ENCODE peak calls at places on chromosomes 7 and 10, in six cellular contexts. H, B, F, U, I and M are unnamed samples.

GRCh38 chr7:114502454-114503254 is 88.0 kb downstream of the FOXP2 start:
- DNase-seq in H (no peak), B (peak; percentile 31), F (peak; percentile 47), U (no peak), I (no peak), M (peak; percentile 66)

GRCh38 chr7:96311967-96312366 is 9.9 kb downstream of the SLC25A13 start:
- DNase-seq in H (no peak), B (no peak), F (peak; percentile 20), U (no peak), I (no peak), M (no peak)

GRCh38 chr7:123656544-123657303 is 1.1 kb downstream of the LMOD2 start:
- DNase-seq in H (no peak), B (no peak), F (no peak), U (no peak), I (no peak), M (no peak)

GRCh38 chr10:56874950-56875349 is 513.9 kb upstream of the ZWINT start:
- DNase-seq in H (no peak), B (no peak), F (no peak), U (no peak), I (no peak), M (no peak)

GRCh38 chr7:107837145-107837512 is 34.1 kb upstream of the SLC26A3 start:
- DNase-seq in H (no peak), B (no peak), F (no peak), U (no peak), I (no peak), M (no peak)

GRCh38 chr7:50321678-50322077 is 17.2 kb downstream of the IKZF1 start:
- DNase-seq in H (no peak), B (no peak), F (no peak), U (no peak), I (no peak), M (no peak)

GRCh38 chr10:11602919-11603523 is 8.4 kb downstream of the USP6NL start:
- DNase-seq in H (no peak), B (peak; percentile 46), F (peak; percentile 42), U (no peak), I (no peak), M (no peak)

GRCh38 chr10:100510533-100511308 is 8.9 kb downstream of the SEC31B start:
- DNase-seq in H (peak; percentile 52), B (no peak), F (no peak), U (no peak), I (no peak), M (no peak)

GRCh38 chr7:102320601-102321350 is 34.1 kb downstream of the SH2B2 start:
- DNase-seq in H (no peak), B (no peak), F (no peak), U (no peak), I (no peak), M (no peak)

GRCh38 chr10:11462071-11462470 is 149.4 kb downstream of the USP6NL start:
- DNase-seq in H (no peak), B (no peak), F (no peak), U (no peak), I (no peak), M (no peak)

GRCh38 chr10:15216700-15217099 is 48.2 kb upstream of the NMT2 start:
- DNase-seq in H (no peak), B (no peak), F (no peak), U (no peak), I (no peak), M (no peak)

GRCh38 chr7:47725031-47725780 is 143.3 kb upstream of the TNS3 start:
- DNase-seq in H (no peak), B (peak; percentile 45), F (peak; percentile 61), U (no peak), I (no peak), M (peak; percentile 58)

GRCh38 chr10:101284171-101285092 is 55.2 kb upstream of the LBX1 start:
- DNase-seq in H (no peak), B (no peak), F (no peak), U (no peak), I (peak; percentile 70), M (no peak)

GRCh38 chr7:98282727-98283126 is 1.2 kb downstream of the BRI3 start:
- DNase-seq in H (no peak), B (no peak), F (peak; percentile 14), U (no peak), I (no peak), M (no peak)

GRCh38 chr10:86446424-86446823 is 75.2 kb downstream of the WAPL start:
- DNase-seq in H (no peak), B (no peak), F (no peak), U (no peak), I (no peak), M (no peak)

GRCh38 chr10:1047937-1048336 is 982 bp downstream of the IDI1 start:
- DNase-seq in H (no peak), B (no peak), F (no peak), U (no peak), I (no peak), M (no peak)

GRCh38 chr7:129544700-129545099 is 42.4 kb downstream of the SMKR1 start:
- DNase-seq in H (no peak), B (no peak), F (no peak), U (no peak), I (no peak), M (no peak)

DNA sequence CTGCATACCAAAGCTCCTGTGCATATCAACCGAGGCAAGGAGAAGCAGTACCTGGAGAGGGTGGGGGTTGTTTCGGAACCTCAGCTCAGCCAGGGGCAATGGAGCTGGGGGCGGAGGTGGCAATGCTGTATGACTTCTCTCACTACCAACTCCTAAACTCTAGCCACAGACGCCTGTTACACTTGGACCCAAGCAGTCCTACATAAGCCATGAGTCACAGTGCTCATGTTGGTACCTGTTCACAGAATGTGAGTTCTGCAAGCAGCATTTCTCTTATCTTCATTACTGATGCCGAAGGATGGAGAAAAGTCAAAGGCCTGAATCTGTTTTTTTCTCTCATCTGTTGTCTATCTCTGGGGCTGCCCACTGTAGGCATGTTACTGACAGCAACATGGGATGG is 3.2 kb upstream of the RAB18 start:
- DNase-seq in H (no peak), B (no peak), F (no peak), U (no peak), I (no peak), M (no peak)
- H3K27ac ChIP-seq in H (no peak overlapping the region), B (no peak overlapping the region), F (no peak overlapping the region), U (no peak overlapping the region), I (no peak overlapping the region), M (no peak overlapping the region)

DNA sequence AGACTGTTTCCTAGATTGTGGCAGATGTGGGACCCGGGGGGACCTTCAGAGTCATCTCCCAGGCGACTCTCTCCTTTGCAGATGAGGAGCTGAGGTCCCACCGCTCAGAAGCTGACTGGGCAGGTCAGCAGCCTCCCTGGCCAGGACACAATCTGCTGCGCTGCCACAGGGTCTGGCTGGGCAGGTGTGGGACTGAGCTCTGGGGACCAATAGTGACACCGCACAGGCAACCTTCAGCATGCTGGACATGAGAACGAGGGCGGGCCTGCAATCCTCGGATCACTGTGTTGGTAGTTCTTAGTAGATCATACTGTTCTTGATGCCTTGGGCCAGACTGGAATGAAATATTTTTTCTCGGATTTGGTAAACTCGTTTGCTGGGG is 20.5 kb upstream of the CRYGN start:
- DNase-seq in H (no peak), B (no peak), F (no peak), U (no peak), I (peak; percentile 45), M (no peak)
- H3K4me3 ChIP-seq in H (no peak overlapping the region), B (peak overlapping the region; percentile 34), F (peak overlapping the region; percentile 28), U (peak overlapping the region; percentile 39), I (no peak overlapping the region), M (no peak overlapping the region)

DNA sequence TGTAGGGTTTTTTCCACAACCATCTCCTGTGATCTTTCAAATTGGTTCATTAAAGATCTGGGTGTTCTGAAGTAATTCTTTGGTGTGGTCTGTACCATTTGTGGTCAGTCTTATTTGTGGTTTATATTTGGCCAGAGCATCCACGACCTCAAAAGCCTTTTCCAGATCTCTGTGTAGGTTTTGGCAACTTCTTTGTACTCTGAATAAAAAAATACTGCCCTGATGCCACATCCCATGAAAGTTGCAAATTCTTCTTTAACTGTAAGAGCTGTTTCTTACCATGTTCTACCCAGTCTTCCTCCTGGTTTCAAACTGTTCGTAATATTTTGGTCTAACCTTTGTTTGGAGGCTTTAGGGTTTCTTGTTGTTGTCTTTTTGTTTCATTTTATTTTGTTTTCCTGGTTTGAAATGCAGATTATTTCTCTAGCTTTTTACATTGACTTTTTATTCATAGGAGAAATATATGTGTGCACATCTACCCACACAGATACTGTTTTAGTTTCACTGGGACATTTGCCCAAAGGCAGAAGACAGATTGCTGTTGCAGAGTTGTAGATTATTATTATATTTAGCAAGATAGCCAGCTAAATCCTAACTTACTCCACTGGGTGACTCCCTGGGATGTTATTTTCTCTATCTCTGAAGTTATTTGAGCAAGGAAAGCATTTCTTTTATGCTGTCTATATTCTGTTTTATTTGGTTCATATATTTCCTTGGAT is 123.2 kb upstream of the SAMD8 start:
- DNase-seq in H (no peak), B (peak; percentile 65), F (peak; percentile 74), U (no peak), I (no peak), M (no peak)
- H3K27ac ChIP-seq in H (no peak overlapping the region), B (no peak overlapping the region), F (no peak overlapping the region), U (no peak overlapping the region), I (no peak overlapping the region), M (no peak overlapping the region)

GRCh38 chr7:28178537-28178936 is 2.1 kb downstream of the JAZF1 start:
- DNase-seq in H (no peak), B (no peak), F (no peak), U (no peak), I (no peak), M (no peak)
- H3K4me3 ChIP-seq in H (peak overlapping the region; percentile 38), B (peak overlapping the region; percentile 70), F (peak overlapping the region; percentile 70), U (peak overlapping the region; percentile 77), I (no peak overlapping the region), M (peak overlapping the region; percentile 77)

GRCh38 chr10:89228136-89228535 is 21.0 kb upstream of the CH25H start:
- DNase-seq in H (no peak), B (no peak), F (no peak), U (no peak), I (no peak), M (no peak)

GRCh38 chr10:89221919-89222318 is 14.8 kb upstream of the CH25H start:
- DNase-seq in H (no peak), B (no peak), F (no peak), U (no peak), I (no peak), M (no peak)

GRCh38 chr10:89228962-89229361 is 21.8 kb upstream of the CH25H start:
- DNase-seq in H (no peak), B (no peak), F (no peak), U (no peak), I (no peak), M (no peak)

GRCh38 chr10:89219512-89220218 is 12.5 kb upstream of the CH25H start:
- DNase-seq in H (no peak), B (no peak), F (no peak), U (no peak), I (no peak), M (no peak)

DNA sequence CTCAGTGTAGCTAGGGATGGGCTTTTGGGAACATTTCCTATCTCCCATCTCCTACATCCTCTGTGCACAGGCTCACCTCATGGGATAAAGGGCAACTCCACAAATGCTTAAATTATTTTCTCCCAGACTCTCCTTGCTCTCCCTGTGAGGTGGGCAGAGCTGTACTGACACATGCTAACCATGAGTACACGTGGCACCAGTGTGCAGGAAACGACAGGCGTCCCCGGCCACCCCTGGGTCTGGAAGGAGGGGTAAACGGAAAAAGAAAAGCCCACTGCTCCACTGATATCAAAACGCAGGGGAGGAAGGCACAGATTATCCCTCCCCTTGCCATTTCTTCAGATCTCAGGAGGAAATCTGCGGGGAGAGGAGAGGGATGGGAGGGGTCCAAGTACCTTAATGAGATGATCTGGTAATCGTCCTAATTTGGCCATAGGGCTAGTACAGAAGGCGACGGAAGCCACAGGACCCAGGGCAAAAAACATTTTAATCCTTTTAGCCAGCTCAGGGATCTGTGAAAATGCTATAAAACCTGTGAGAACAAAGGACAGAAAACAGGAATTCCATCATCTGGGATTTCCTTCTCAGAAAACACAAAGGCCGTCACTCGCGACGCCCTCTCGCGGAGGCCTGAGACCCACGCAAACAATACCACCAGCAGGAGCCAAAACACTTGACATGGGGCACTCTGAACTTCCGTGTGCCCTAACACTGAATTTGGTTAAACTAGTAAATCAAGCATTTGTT is 17.8 kb upstream of the CH25H start:
- DNase-seq in H (no peak), B (no peak), F (no peak), U (no peak), I (no peak), M (no peak)
- H3K27ac ChIP-seq in H (no peak overlapping the region), B (no peak overlapping the region), F (no peak overlapping the region), U (no peak overlapping the region), I (no peak overlapping the region), M (no peak overlapping the region)